ENCODE peak calls at places on chromosomes 16 and 17, in five cellular contexts. S is naive thymus-derived CD8-positive, alpha-beta T cell; E is EL; Y is fibroblast of mammary gland; H is glutamatergic neuron. N is an unnamed sample.

GRCh38 chr16:23496826-23497542 is 13.3 kb downstream of the GGA2 start:
- DNase-seq in S (no peak), E (peak), Y (peak), H (no peak), N (peak)

GRCh38 chr16:58418601-58419000 is 26.3 kb downstream of the GINS3 start:
- DNase-seq in S (no peak), E (peak), Y (peak), H (no peak), N (peak)

GRCh38 chr17:8117980-8118768 is at the start of gene ALOXE3:
- DNase-seq in S (no peak), E (peak), Y (peak), H (peak), N (peak)

GRCh38 chr17:63641678-63642077 is 19.5 kb downstream of the MAP3K3 start:
- DNase-seq in S (no peak), E (no peak), Y (no peak), H (no peak), N (no peak)

GRCh38 chr16:26396511-26397235 is 670.1 kb upstream of the C16orf82 start:
- DNase-seq in S (no peak), E (no peak), Y (no peak), H (no peak), N (no peak)

GRCh38 chr16:69741951-69742904 is 12.5 kb downstream of the NOB1 start:
- DNase-seq in S (no peak), E (peak), Y (peak), H (no peak), N (peak)

GRCh38 chr17:71983828-71984227 is 137.0 kb upstream of the SOX9 start:
- DNase-seq in S (no peak), E (no peak), Y (no peak), H (no peak), N (no peak)

GRCh38 chr17:56809820-56810179 is 23.9 kb downstream of the C17orf67 start:
- DNase-seq in S (no peak), E (no peak), Y (no peak), H (no peak), N (no peak)

GRCh38 chr16:4695473-4696171 is 2.3 kb downstream of the NUDT16L1 start:
- DNase-seq in S (no peak), E (no peak), Y (no peak), H (no peak), N (no peak)

GRCh38 chr17:75707096-75707720 is 14.1 kb upstream of the ITGB4 start:
- DNase-seq in S (no peak), E (no peak), Y (no peak), H (no peak), N (peak)